ENCODE peak calls at places on chromosomes 1 and 21, in four cellular contexts. K, Q, I and E are unnamed samples.
A peak's percentile ranks its signal among the peaks of the same experiment; 100 is the strongest.

GRCh38 chr1:30101477-30102227 is 621.7 kb downstream of the MATN1 start:
- DNase-seq in K (peak; percentile 33), Q (no peak), I (no peak), E (no peak)

GRCh38 chr1:230891413-230891812 is 23.1 kb upstream of the C1orf198 start:
- DNase-seq in K (no peak), Q (no peak), I (no peak), E (no peak)

GRCh38 chr21:14617836-14618235 is 71.7 kb upstream of the SAMSN1 start:
- DNase-seq in K (no peak), Q (no peak), I (no peak), E (no peak)

GRCh38 chr1:230909974-230910754 is 41.8 kb upstream of the C1orf198 start:
- DNase-seq in K (no peak), Q (no peak), I (no peak), E (no peak)

GRCh38 chr1:163570061-163570460 is 248.3 kb downstream of the NUF2 start:
- DNase-seq in K (no peak), Q (no peak), I (no peak), E (no peak)

GRCh38 chr1:244759158-244759557 is 76.3 kb upstream of the COX20 start:
- DNase-seq in K (no peak), Q (no peak), I (no peak), E (no peak)

GRCh38 chr1:218415726-218416125 is 70.6 kb downstream of the TGFB2 start:
- DNase-seq in K (peak; percentile 3), Q (no peak), I (no peak), E (no peak)

GRCh38 chr1:114794038-114794437 is 13.6 kb upstream of the SIKE1 start:
- DNase-seq in K (no peak), Q (no peak), I (no peak), E (no peak)

GRCh38 chr1:10232213-10232612 is 21.8 kb downstream of the KIF1B start:
- DNase-seq in K (no peak), Q (no peak), I (no peak), E (no peak)

GRCh38 chr1:6274622-6275139 is 13.8 kb upstream of the GPR153 start:
- DNase-seq in K (no peak), Q (no peak), I (no peak), E (no peak)

GRCh38 chr1:181141431-181141910 is 53.0 kb downstream of the IER5 start:
- DNase-seq in K (peak; percentile 88), Q (no peak), I (no peak), E (no peak)

GRCh38 chr1:205991237-205991636 is 12.0 kb downstream of the RAB7B start:
- DNase-seq in K (no peak), Q (no peak), I (no peak), E (no peak)

GRCh38 chr1:232579958-232580705 is 49.8 kb downstream of the SIPA1L2 start:
- DNase-seq in K (no peak), Q (no peak), I (no peak), E (no peak)

GRCh38 chr21:35234725-35235124 is 185.6 kb upstream of the RUNX1 start:
- DNase-seq in K (no peak), Q (no peak), I (peak; percentile 33), E (no peak)

GRCh38 chr21:35229290-35229689 is 180.2 kb upstream of the RUNX1 start:
- DNase-seq in K (peak; percentile 44), Q (no peak), I (no peak), E (no peak)

GRCh38 chr21:35236090-35236489 is 187.0 kb upstream of the RUNX1 start:
- DNase-seq in K (no peak), Q (no peak), I (peak; percentile 51), E (no peak)

GRCh38 chr21:35231115-35231514 is 182.0 kb upstream of the RUNX1 start:
- DNase-seq in K (no peak), Q (no peak), I (no peak), E (no peak)

DNA sequence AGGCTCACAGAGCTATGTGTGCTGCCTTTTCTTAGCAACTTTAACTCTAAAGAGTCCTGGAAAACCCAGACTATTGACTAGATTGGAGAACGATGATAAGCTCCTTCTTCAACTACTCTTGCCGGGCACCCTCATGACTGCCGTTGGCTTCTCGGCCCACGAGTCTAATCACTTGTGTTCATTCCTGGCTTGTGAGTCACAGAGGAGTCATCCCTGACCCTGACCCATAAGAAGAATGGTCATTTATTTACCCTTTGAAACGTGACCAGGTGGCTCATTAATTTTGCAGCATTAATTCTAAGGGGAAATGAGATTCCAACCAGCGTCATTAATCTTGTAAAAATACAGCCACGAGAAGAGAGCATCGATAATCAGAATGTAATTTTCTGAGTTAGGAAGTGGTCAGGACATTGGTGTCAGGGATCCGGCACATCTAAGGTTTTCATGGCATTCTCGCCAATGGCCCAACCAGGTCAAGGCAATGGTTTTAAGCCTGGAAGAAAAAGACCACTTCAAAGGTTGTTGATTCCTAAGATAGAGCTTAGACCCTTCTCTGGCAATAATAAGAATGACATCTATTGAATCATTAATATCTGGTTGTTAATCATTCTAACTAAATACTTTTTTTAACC is 183.6 kb upstream of the RUNX1 start:
- DNase-seq in K (peak; percentile 79), Q (no peak), I (no peak), E (peak; percentile 31)
- TF ChIP-seq CHD4 in K (no peak), Q (no peak), I (no peak), E (no peak)

DNA sequence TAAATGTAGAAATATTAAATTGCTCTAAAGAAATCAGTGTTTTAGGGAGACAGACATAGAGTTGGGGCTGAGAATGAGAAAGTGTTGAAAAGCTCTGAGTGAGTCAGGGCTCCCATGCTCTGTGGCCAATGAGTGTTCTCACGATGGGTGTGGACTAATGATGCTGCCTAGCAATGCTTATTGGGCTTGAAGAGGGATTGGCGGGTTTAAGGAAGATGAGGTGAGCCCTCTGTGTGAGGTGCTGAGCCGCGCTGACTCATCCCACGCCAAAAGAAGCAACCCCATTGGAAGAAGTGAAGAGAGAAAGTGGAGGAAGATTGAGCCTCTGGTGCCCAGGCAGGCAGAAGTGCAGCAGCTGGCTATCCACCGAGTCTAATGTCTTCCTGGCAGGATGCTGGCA is 65.1 kb upstream of the DPT start:
- DNase-seq in K (peak; percentile 3), Q (no peak), I (no peak), E (no peak)
- TF ChIP-seq HDAC2 in K (no peak), Q (no peak), I (no peak), E (no peak)

DNA sequence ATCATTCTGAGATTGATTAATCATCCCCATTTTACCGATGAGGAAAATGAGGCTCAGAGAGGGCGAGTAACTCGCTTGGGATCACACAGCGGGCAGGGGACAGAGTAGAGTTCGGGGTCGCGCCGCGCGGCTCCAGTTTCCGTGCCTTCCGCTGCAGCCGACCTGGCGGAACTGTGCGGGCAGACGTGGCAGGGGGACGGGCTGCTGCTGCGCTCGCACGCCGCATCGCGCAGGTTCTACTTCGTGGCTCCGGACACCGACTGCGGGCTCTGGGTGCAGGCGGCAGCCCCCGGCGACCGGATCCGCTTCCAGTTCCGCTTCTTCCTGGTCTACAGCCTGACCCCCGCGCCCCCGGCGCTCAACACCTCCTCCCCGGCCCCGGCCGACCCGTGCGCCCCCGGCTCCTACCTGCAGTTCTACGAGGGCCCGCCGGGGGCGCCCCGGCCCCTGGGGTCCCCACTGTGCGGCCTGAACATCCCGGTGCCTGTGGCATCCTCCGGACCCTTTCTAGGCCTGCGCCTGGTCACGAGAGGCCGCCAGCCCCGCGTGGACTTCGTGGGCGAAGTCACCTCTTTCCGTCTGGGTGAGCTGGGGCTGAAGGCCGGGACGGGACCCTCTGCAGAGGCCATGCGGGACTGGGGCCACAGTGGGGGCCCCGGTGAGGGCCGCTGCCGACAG is 2.3 kb downstream of the LDLRAD2 start:
- DNase-seq in K (no peak), Q (no peak), I (no peak), E (no peak)
- TF ChIP-seq CHD4 in K (no peak), Q (no peak), I (no peak), E (no peak)

DNA sequence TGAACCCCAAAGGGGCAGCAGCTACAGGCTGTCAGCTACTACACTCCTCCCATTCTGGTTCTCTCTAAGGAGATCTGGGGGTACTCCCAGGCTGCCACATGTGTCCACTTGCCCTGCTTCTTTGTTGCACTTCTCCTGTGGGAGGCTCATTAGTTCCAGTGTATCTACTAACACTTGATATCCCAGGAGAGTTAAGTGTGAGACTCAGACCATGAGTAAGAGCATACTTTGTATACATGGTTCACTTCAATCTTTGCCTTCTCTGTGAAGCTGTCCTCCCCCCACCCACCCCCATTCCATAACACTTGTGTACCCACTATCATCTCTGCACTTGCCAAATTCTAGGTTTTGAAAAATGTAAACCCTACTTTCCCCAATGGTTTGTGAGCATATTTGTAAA is 34.9 kb upstream of the GADD45A start:
- DNase-seq in K (no peak), Q (no peak), I (no peak), E (no peak)
- TF ChIP-seq HDAC2 in K (no peak), Q (no peak), I (no peak), E (no peak)

GRCh38 chr21:29117372-29117955 is 13.0 kb upstream of the MAP3K7CL start:
- DNase-seq in K (no peak), Q (no peak), I (peak; percentile 48), E (no peak)
- TF ChIP-seq CHD4 in K (no peak), Q (no peak), I (no peak), E (no peak)

GRCh38 chr1:89206361-89206760 is 7.6 kb upstream of the GBP4 start:
- DNase-seq in K (no peak), Q (no peak), I (no peak), E (no peak)

GRCh38 chr1:89200668-89201488 is 2.1 kb upstream of the GBP4 start:
- DNase-seq in K (no peak), Q (no peak), I (peak; percentile 69), E (no peak)

GRCh38 chr1:89201489-89201794 is 2.7 kb upstream of the GBP4 start:
- DNase-seq in K (no peak), Q (no peak), I (no peak), E (no peak)

GRCh38 chr1:89199515-89199914 is 773 bp upstream of the GBP4 start:
- DNase-seq in K (no peak), Q (no peak), I (no peak), E (no peak)

DNA sequence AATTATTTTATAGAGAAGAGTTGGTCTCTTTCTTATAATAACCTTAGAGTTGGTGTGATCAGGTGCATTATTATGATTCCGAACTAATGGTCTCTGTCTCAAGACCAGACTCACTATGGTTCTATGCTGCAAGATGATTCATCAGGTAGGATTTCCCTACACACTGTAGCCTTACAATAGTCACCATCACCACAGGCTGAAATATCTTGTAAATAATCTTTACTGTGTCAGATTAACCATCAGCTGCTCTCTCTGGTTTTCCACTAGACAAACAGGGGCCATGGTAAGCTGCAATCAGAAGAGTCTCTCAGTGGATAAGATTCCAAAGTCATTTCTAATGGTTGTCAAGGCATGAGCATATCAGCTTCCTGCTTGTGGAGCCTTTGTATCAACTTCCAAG is 4.4 kb upstream of the GBP4 start:
- DNase-seq in K (no peak), Q (no peak), I (no peak), E (no peak)
- TF ChIP-seq HDAC2 in K (no peak), Q (no peak), I (no peak), E (no peak)